ENCODE peak calls at places on chromosomes 3 and 15, in seven cellular contexts. S is HCT116, Y is NCI-H345, B is LHCN-M2, X is A172, V is NCI-H510A treated with DMSO at 0.1 percent for 48 hours, W is osteocyte. J is an unnamed sample.

GRCh38 chr15:57600197-57600596 is 8.5 kb downstream of the MYZAP start:
- DNase-seq in B (no peak), W (no peak), S (no peak), Y (no peak), V (no peak), X (no peak), J (peak)

GRCh38 chr3:180804871-180805430 is 107.5 kb upstream of the FXR1 start:
- DNase-seq in W (no peak), Y (peak), B (peak), V (no peak), S (peak), X (peak), J (peak)

GRCh38 chr15:95884276-95884675 is 446.2 kb upstream of the NR2F2 start:
- DNase-seq in V (no peak), W (no peak), S (no peak), X (no peak), B (no peak), Y (no peak), J (peak)

GRCh38 chr3:127650236-127650635 is 21.3 kb downstream of the PODXL2 start:
- DNase-seq in X (no peak), S (no peak), Y (no peak), V (no peak), W (no peak), B (no peak), J (no peak)

GRCh38 chr15:74042603-74043424 is 39.5 kb downstream of the GOLGA6A start:
- DNase-seq in W (no peak), Y (no peak), X (no peak), V (no peak), S (no peak), B (no peak), J (no peak)

GRCh38 chr3:155231792-155232191 is 61.7 kb downstream of the STRIT1 start:
- DNase-seq in Y (no peak), S (no peak), V (no peak), X (no peak), B (peak), W (no peak), J (no peak)

GRCh38 chr15:91627473-91628309 is 225.8 kb upstream of the SLCO3A1 start:
- DNase-seq in W (no peak), X (no peak), S (no peak), Y (no peak), B (no peak), V (no peak), J (peak)

GRCh38 chr3:4515896-4516295 is 22.7 kb downstream of the ITPR1 start:
- DNase-seq in W (no peak), X (no peak), S (no peak), V (no peak), B (no peak), Y (no peak), J (no peak)

GRCh38 chr3:38203690-38204089 is 38.4 kb downstream of the OXSR1 start:
- DNase-seq in S (no peak), B (no peak), X (no peak), W (no peak), V (no peak), Y (no peak), J (no peak)

GRCh38 chr3:25783661-25784512 is 644 bp upstream of the NGLY1 start:
- DNase-seq in B (no peak), S (no peak), V (peak), W (no peak), Y (peak), X (peak), J (peak)

GRCh38 chr3:195003893-195004289 is 267.1 kb downstream of the XXYLT1 start:
- DNase-seq in X (no peak), W (peak), B (no peak), V (no peak), S (no peak), Y (no peak), J (no peak)

GRCh38 chr3:13571264-13571663 is 22.3 kb downstream of the FBLN2 start:
- DNase-seq in B (no peak), S (no peak), Y (no peak), V (no peak), X (no peak), W (no peak), J (no peak)

GRCh38 chr3:186235554-186235953 is 126.5 kb downstream of the DGKG start:
- DNase-seq in B (no peak), W (no peak), Y (no peak), X (no peak), V (no peak), S (no peak), J (no peak)

GRCh38 chr15:75170711-75171341 is 30.9 kb upstream of the C15orf39 start:
- DNase-seq in Y (no peak), V (peak), B (peak), X (peak), S (no peak), W (no peak), J (peak)

GRCh38 chr3:172218350-172219323 is 179.3 kb downstream of the FNDC3B start:
- DNase-seq in B (no peak), X (no peak), Y (no peak), W (no peak), V (peak), S (no peak), J (peak)

GRCh38 chr3:124607163-124607562 is 123.1 kb upstream of the UMPS start:
- DNase-seq in V (no peak), W (no peak), Y (no peak), B (peak), X (peak), S (no peak), J (peak)

GRCh38 chr3:188721990-188722389 is 449.8 kb upstream of the TPRG1 start:
- DNase-seq in W (no peak), B (no peak), Y (no peak), V (no peak), S (no peak), X (no peak), J (no peak)

GRCh38 chr15:33310481-33311311 is at the start of gene RYR3:
- DNase-seq in B (no peak), W (no peak), X (no peak), S (no peak), Y (peak), V (peak), J (no peak)

GRCh38 chr3:169661567-169662214 is 1.8 kb downstream of the MECOM start:
- DNase-seq in Y (peak), V (peak), X (peak), B (peak), W (no peak), S (no peak), J (peak)

GRCh38 chr15:41554401-41554800 is 4.6 kb upstream of the TYRO3 start:
- DNase-seq in B (peak), S (no peak), X (no peak), V (no peak), Y (no peak), W (no peak), J (no peak)

GRCh38 chr3:195076981-195077610 is 193.9 kb downstream of the XXYLT1 start:
- DNase-seq in X (no peak), Y (no peak), V (no peak), S (no peak), W (no peak), B (no peak), J (no peak)

GRCh38 chr3:99250821-99251355 is 349.4 kb upstream of the DCBLD2 start:
- DNase-seq in S (no peak), Y (no peak), W (no peak), V (no peak), X (no peak), B (peak), J (peak)

GRCh38 chr15:43330780-43331086 is 360 bp upstream of the LCMT2 start:
- DNase-seq in B (no peak), W (no peak), S (no peak), Y (no peak), X (no peak), V (no peak), J (no peak)

GRCh38 chr3:59262076-59262498 is 212.3 kb upstream of the CFAP20DC start:
- DNase-seq in S (no peak), B (no peak), W (no peak), X (no peak), Y (no peak), V (no peak), J (no peak)

GRCh38 chr3:150449169-150449721 is 41.1 kb downstream of the TSC22D2 start:
- DNase-seq in Y (no peak), W (no peak), V (no peak), S (no peak), B (peak), X (peak), J (peak)

GRCh38 chr3:114697441-114697840 is 403.6 kb downstream of the TIGIT start:
- DNase-seq in X (no peak), V (no peak), B (no peak), S (no peak), Y (no peak), W (no peak), J (no peak)

GRCh38 chr3:136444581-136444980 is 194.4 kb downstream of the PCCB start:
- DNase-seq in Y (no peak), W (no peak), V (no peak), X (no peak), B (no peak), S (no peak), J (no peak)

GRCh38 chr3:90007786-90008499 is 900.5 kb downstream of the EPHA3 start:
- DNase-seq in W (no peak), Y (no peak), X (no peak), B (peak), V (no peak), S (no peak), J (no peak)

GRCh38 chr15:29968099-29968892 is 114.5 kb upstream of the GOLGA8J start:
- DNase-seq in W (no peak), S (no peak), V (no peak), X (no peak), Y (peak), B (no peak), J (peak)

GRCh38 chr3:144142151-144142855 is 170.7 kb downstream of the DIPK2A start:
- DNase-seq in W (no peak), V (no peak), X (no peak), B (peak), Y (no peak), S (no peak), J (peak)

GRCh38 chr15:72339777-72340177 is 19.8 kb upstream of the CELF6 start:
- DNase-seq in Y (peak), S (no peak), B (peak), W (no peak), V (peak), X (peak), J (peak)